ENCODE peak calls at places on chromosomes 6 and 20, in eight cellular contexts. X is SJSA1; P is epithelial cell of esophagus; H is naive thymus-derived CD8-positive, alpha-beta T cell; G is Right ventricle myocardium inferior; I is occipital lobe; O is caudate nucleus; U is dorsolateral prefrontal cortex. M is an unnamed sample.

GRCh38 chr6:39834278-39834677 is 42.1 kb downstream of the DAAM2 start:
- DNase-seq in X (no peak), P (no peak), H (no peak), G (no peak), I (peak), O (peak), U (peak), M (no peak)

GRCh38 chr6:142867988-142868818 is 76.8 kb downstream of the HIVEP2 start:
- DNase-seq in X (no peak), P (no peak), H (no peak), G (no peak), I (no peak), O (no peak), U (no peak), M (no peak)

GRCh38 chr6:159969921-159970320 is 1.0 kb downstream of the IGF2R start:
- DNase-seq in X (peak), P (peak), H (no peak), G (no peak), I (no peak), O (no peak), U (no peak), M (no peak)

GRCh38 chr20:856361-856775 is 22.9 kb downstream of the FAM110A start:
- DNase-seq in X (peak), P (peak), H (peak), G (no peak), I (no peak), O (no peak), U (no peak), M (no peak)

GRCh38 chr20:31476648-31477220 is 1.6 kb downstream of the REM1 start:
- DNase-seq in X (no peak), P (no peak), H (no peak), G (no peak), I (no peak), O (no peak), U (no peak), M (peak)

GRCh38 chr6:31776961-31777666 is at the start of gene VWA7:
- DNase-seq in X (peak), P (peak), H (peak), G (peak), I (peak), O (no peak), U (peak), M (peak)

GRCh38 chr6:6557871-6558270 is 30.6 kb upstream of the LY86 start:
- DNase-seq in X (no peak), P (peak), H (no peak), G (no peak), I (no peak), O (no peak), U (no peak), M (no peak)

GRCh38 chr6:30163090-30163917 is at the start of gene TRIM15:
- DNase-seq in X (no peak), P (peak), H (no peak), G (no peak), I (no peak), O (no peak), U (no peak), M (no peak)

GRCh38 chr6:36752886-36753506 is 55.4 kb downstream of the RAB44 start:
- DNase-seq in X (no peak), P (no peak), H (no peak), G (no peak), I (no peak), O (no peak), U (no peak), M (no peak)

GRCh38 chr20:31705598-31706597 is 16.8 kb downstream of the BCL2L1 start:
- DNase-seq in X (no peak), P (peak), H (no peak), G (no peak), I (no peak), O (no peak), U (no peak), M (no peak)

GRCh38 chr20:9617940-9618339 is 103.5 kb downstream of the LAMP5 start:
- DNase-seq in X (no peak), P (peak), H (no peak), G (no peak), I (peak), O (no peak), U (no peak), M (no peak)

GRCh38 chr6:30727920-30728605 is 7.9 kb downstream of the TUBB start:
- DNase-seq in X (no peak), P (no peak), H (no peak), G (no peak), I (no peak), O (no peak), U (no peak), M (no peak)

GRCh38 chr20:51382986-51383821 is 159.3 kb downstream of the NFATC2 start:
- DNase-seq in X (no peak), P (peak), H (no peak), G (no peak), I (no peak), O (no peak), U (no peak), M (no peak)

GRCh38 chr6:109202409-109203264 is 107.3 kb downstream of the CEP57L1 start:
- DNase-seq in X (no peak), P (peak), H (no peak), G (no peak), I (no peak), O (no peak), U (no peak), M (no peak)

GRCh38 chr6:167676666-167677421 is 149.9 kb upstream of the AFDN start:
- DNase-seq in X (no peak), P (no peak), H (no peak), G (no peak), I (no peak), O (no peak), U (no peak), M (peak)

GRCh38 chr6:40627316-40627715 is 40.2 kb upstream of the LRFN2 start:
- DNase-seq in X (no peak), P (peak), H (no peak), G (no peak), I (no peak), O (no peak), U (no peak), M (no peak)

GRCh38 chr20:20956586-20956985 is 149.6 kb downstream of the LINC00237 start:
- DNase-seq in X (no peak), P (no peak), H (no peak), G (no peak), I (no peak), O (peak), U (peak), M (no peak)

GRCh38 chr6:31851485-31851832 is 11.2 kb downstream of the NEU1 start:
- DNase-seq in X (no peak), P (no peak), H (no peak), G (no peak), I (no peak), O (no peak), U (no peak), M (no peak)

GRCh38 chr6:12386816-12387215 is 96.7 kb downstream of the EDN1 start:
- DNase-seq in X (no peak), P (peak), H (no peak), G (no peak), I (no peak), O (no peak), U (no peak), M (no peak)

GRCh38 chr20:16485406-16485805 is 87.8 kb downstream of the KIF16B start:
- DNase-seq in X (no peak), P (peak), H (no peak), G (no peak), I (no peak), O (no peak), U (no peak), M (no peak)

GRCh38 chr20:31862157-31862470 is 8.2 kb downstream of the DUSP15 start:
- DNase-seq in X (no peak), P (no peak), H (no peak), G (no peak), I (no peak), O (no peak), U (no peak), M (no peak)

GRCh38 chr20:63969851-63970713 is at the start of gene ZNF512B:
- DNase-seq in X (peak), P (peak), H (peak), G (peak), I (peak), O (no peak), U (no peak), M (peak)

GRCh38 chr6:140921366-140922226 is 1211.1 kb upstream of the GJE1 start:
- DNase-seq in X (no peak), P (peak), H (no peak), G (no peak), I (no peak), O (no peak), U (no peak), M (no peak)

GRCh38 chr6:7137335-7138106 is 29.8 kb downstream of the RREB1 start:
- DNase-seq in X (peak), P (peak), H (peak), G (peak), I (no peak), O (no peak), U (no peak), M (peak)

GRCh38 chr20:3248167-3248992 is 9.4 kb upstream of the SLC4A11 start:
- DNase-seq in X (no peak), P (peak), H (no peak), G (peak), I (no peak), O (no peak), U (no peak), M (peak)

GRCh38 chr6:168304752-168305015 is 14.9 kb downstream of the DACT2 start:
- DNase-seq in X (no peak), P (no peak), H (no peak), G (no peak), I (no peak), O (no peak), U (no peak), M (no peak)

GRCh38 chr6:53005667-53006250 is 10.7 kb upstream of the GSTA4 start:
- DNase-seq in X (no peak), P (no peak), H (no peak), G (no peak), I (no peak), O (no peak), U (no peak), M (no peak)

GRCh38 chr6:24481449-24481848 is 7.9 kb downstream of the GPLD1 start:
- DNase-seq in X (no peak), P (no peak), H (no peak), G (no peak), I (no peak), O (no peak), U (no peak), M (no peak)

GRCh38 chr6:36324191-36324590 is 12.5 kb downstream of the BNIP5 start:
- DNase-seq in X (no peak), P (no peak), H (no peak), G (no peak), I (no peak), O (no peak), U (no peak), M (no peak)

M was measured in left ventricle myocardium superior.